ENCODE peak calls at places on chromosome 4, in eight cellular contexts. S is suprapubic skin, Q is Panc1, G is prostate gland, A is endothelial cell of umbilical vein, X is K562, M is transverse colon, J is HL-60. L is an unnamed sample.

GRCh38 chr4:57037982-57038604 is 59.4 kb downstream of the POLR2B start:
- DNase-seq in S (no peak), Q (no peak), G (peak), A (peak), X (peak), M (peak), J (peak), L (no peak)

GRCh38 chr4:152500798-152501434 is 35.0 kb downstream of the FBXW7 start:
- DNase-seq in S (no peak), Q (peak), G (peak), A (peak), X (peak), M (peak), J (peak), L (peak)

GRCh38 chr4:98262431-98262830 is 1.2 kb downstream of the RAP1GDS1 start:
- DNase-seq in S (no peak), Q (no peak), G (no peak), A (no peak), X (no peak), M (no peak), J (peak), L (no peak)

GRCh38 chr4:42566835-42567234 is 90.1 kb downstream of the ATP8A1 start:
- DNase-seq in S (no peak), Q (no peak), G (no peak), A (no peak), X (no peak), M (no peak), J (no peak), L (no peak)

GRCh38 chr4:123415977-123416376 is 19.4 kb downstream of the SPRY1 start:
- DNase-seq in S (no peak), Q (no peak), G (no peak), A (peak), X (peak), M (no peak), J (peak), L (no peak)

GRCh38 chr4:184949020-184949419 is 69.3 kb upstream of the HELT start:
- DNase-seq in S (no peak), Q (no peak), G (no peak), A (no peak), X (no peak), M (no peak), J (no peak), L (no peak)

GRCh38 chr4:150849016-150849415 is 166.1 kb downstream of the LRBA start:
- DNase-seq in S (no peak), Q (no peak), G (no peak), A (no peak), X (no peak), M (no peak), J (no peak), L (no peak)

GRCh38 chr4:173252024-173252935 is 81.9 kb downstream of the HMGB2 start:
- DNase-seq in S (no peak), Q (peak), G (peak), A (peak), X (peak), M (peak), J (peak), L (no peak)

GRCh38 chr4:168480991-168481588 is 798 bp upstream of the DDX60L start:
- DNase-seq in S (no peak), Q (peak), G (peak), A (peak), X (peak), M (peak), J (peak), L (no peak)

GRCh38 chr4:52983563-52984303 is 121.6 kb downstream of the RASL11B start:
- DNase-seq in S (no peak), Q (peak), G (peak), A (peak), X (peak), M (no peak), J (peak), L (peak)

GRCh38 chr4:127140306-127140705 is 492.5 kb upstream of the INTU start:
- DNase-seq in S (no peak), Q (no peak), G (no peak), A (no peak), X (no peak), M (no peak), J (no peak), L (no peak)

GRCh38 chr4:123643691-123644090 is 247.1 kb downstream of the SPRY1 start:
- DNase-seq in S (no peak), Q (no peak), G (no peak), A (no peak), X (no peak), M (no peak), J (no peak), L (no peak)

GRCh38 chr4:2812985-2813384 is 20.1 kb downstream of the SH3BP2 start:
- DNase-seq in S (no peak), Q (no peak), G (no peak), A (peak), X (no peak), M (no peak), J (no peak), L (no peak)

GRCh38 chr4:130563891-130564418 is 1468.0 kb downstream of the C4orf33 start:
- DNase-seq in S (no peak), Q (no peak), G (no peak), A (no peak), X (no peak), M (no peak), J (no peak), L (no peak)

GRCh38 chr4:121449416-121449815 is 68.6 kb upstream of the QRFPR start:
- DNase-seq in S (no peak), Q (no peak), G (no peak), A (no peak), X (no peak), M (no peak), J (no peak), L (no peak)

GRCh38 chr4:70833701-70834100 is 6.0 kb downstream of the GRSF1 start:
- DNase-seq in S (no peak), Q (no peak), G (no peak), A (no peak), X (no peak), M (no peak), J (no peak), L (no peak)

GRCh38 chr4:86749121-86749520 is 100.1 kb downstream of the SLC10A6 start:
- DNase-seq in S (no peak), Q (no peak), G (no peak), A (no peak), X (no peak), M (no peak), J (no peak), L (no peak)

GRCh38 chr4:121070274-121070673 is 2.1 kb downstream of the NDNF start:
- DNase-seq in S (no peak), Q (no peak), G (no peak), A (no peak), X (no peak), M (peak), J (no peak), L (no peak)

GRCh38 chr4:151576627-151577026 is 167.7 kb downstream of the FHIP1A start:
- DNase-seq in S (no peak), Q (no peak), G (no peak), A (no peak), X (no peak), M (no peak), J (no peak), L (no peak)

GRCh38 chr4:1347410-1347864 is 429 bp downstream of the UVSSA start:
- DNase-seq in S (peak), Q (no peak), G (peak), A (peak), X (peak), M (peak), J (peak), L (no peak)

GRCh38 chr4:154545689-154546088 is 4.5 kb downstream of the PLRG1 start:
- DNase-seq in S (no peak), Q (no peak), G (no peak), A (no peak), X (no peak), M (no peak), J (no peak), L (no peak)
- H3K4me3 ChIP-seq in S (no peak), Q (no peak), G (no peak), A (no peak), X (no peak), M (no peak), J (no peak), L (no peak)

GRCh38 chr4:103012085-103012484 is 7.4 kb downstream of the SLC9B1 start:
- DNase-seq in S (no peak), Q (no peak), G (peak), A (no peak), X (no peak), M (no peak), J (no peak), L (no peak)

GRCh38 chr4:103010827-103011226 is 8.7 kb downstream of the SLC9B1 start:
- DNase-seq in S (no peak), Q (no peak), G (no peak), A (no peak), X (no peak), M (no peak), J (no peak), L (no peak)

GRCh38 chr4:103011378-103012025 is 8.0 kb downstream of the SLC9B1 start:
- DNase-seq in S (no peak), Q (no peak), G (no peak), A (no peak), X (peak), M (peak), J (no peak), L (no peak)

GRCh38 chr4:103008875-103009729 is 10.4 kb downstream of the SLC9B1 start:
- DNase-seq in S (no peak), Q (peak), G (peak), A (peak), X (peak), M (no peak), J (peak), L (peak)

DNA sequence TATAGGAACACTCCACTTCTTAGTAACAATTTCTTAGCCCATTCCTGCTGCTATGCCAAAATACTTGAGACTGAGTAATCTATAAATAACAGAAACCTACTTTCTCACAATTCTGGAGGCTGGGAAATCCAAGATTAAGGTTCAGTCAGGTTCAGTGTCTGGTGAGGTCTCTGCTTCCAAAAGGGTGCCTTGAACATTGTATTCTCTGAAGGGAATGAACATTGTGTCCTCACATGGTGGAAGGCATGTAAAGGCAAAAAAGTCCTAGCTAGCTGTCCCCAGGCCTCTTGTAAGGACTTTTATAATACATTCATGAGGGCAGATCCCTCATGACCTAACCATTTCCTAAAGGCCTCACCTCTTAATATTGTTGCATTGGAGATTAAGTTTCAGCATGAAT is 6.9 kb downstream of the SLC9B1 start:
- DNase-seq in S (no peak), Q (no peak), G (no peak), A (no peak), X (no peak), M (no peak), J (no peak), L (no peak)
- TF ChIP-seq POLR2AphosphoS5 in S (no peak), Q (no peak), G (no peak), A (no peak), X (no peak), M (no peak), J (no peak), L (no peak)

GRCh38 chr4:109232666-109233065 is 69.8 kb downstream of the COL25A1 start:
- DNase-seq in S (no peak), Q (no peak), G (no peak), A (no peak), X (no peak), M (no peak), J (no peak), L (no peak)
- H3K4me3 ChIP-seq in S (no peak), Q (no peak), G (no peak), A (no peak), X (no peak), M (no peak), J (no peak), L (no peak)

GRCh38 chr4:26022346-26022891 is 108.4 kb downstream of the SMIM20 start:
- DNase-seq in S (no peak), Q (peak), G (peak), A (peak), X (no peak), M (no peak), J (no peak), L (no peak)
- TF ChIP-seq POLR2AphosphoS5 in S (no peak), Q (peak), G (peak), A (no peak), X (no peak), M (no peak), J (no peak), L (no peak)

GRCh38 chr4:142523111-142523510 is 323.0 kb downstream of the INPP4B start:
- DNase-seq in S (no peak), Q (no peak), G (no peak), A (no peak), X (no peak), M (no peak), J (no peak), L (no peak)
- H3K4me3 ChIP-seq in S (no peak), Q (no peak), G (no peak), A (no peak), X (no peak), M (no peak), J (no peak), L (no peak)

DNA sequence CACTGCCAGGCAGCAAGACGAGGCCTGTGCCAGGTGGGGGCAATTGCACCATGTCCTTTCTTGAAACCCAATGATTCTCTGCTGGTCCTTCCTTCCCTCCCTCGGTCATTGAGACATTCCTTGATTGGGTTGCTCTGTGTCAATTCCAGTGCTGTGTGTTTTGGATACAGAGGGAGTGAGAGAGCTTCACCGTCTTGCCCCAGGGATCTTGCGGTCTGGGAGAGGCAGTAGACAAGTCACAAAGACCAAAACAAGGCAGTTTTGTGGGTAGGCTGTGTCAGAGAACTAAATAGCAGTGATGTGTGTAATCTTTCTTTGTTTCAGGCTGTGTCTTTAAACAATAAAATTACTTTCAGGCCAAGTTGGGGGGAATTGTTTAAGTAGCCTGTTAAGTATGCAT is 38.8 kb upstream of the TADA2B start:
- DNase-seq in S (no peak), Q (no peak), G (no peak), A (no peak), X (no peak), M (no peak), J (no peak), L (no peak)
- TF ChIP-seq POLR2AphosphoS5 in S (peak), Q (no peak), G (no peak), A (no peak), X (no peak), M (no peak), J (no peak), L (no peak)

GRCh38 chr4:113566015-113566795 is 195.3 kb downstream of the CAMK2D start:
- DNase-seq in S (no peak), Q (no peak), G (no peak), A (no peak), X (no peak), M (no peak), J (no peak), L (no peak)
- H3K4me3 ChIP-seq in S (no peak), Q (no peak), G (no peak), A (no peak), X (no peak), M (no peak), J (no peak), L (no peak)

GRCh38 chr4:118941149-118941548 is 52.5 kb downstream of the SYNPO2 start:
- DNase-seq in S (no peak), Q (no peak), G (peak), A (no peak), X (no peak), M (peak), J (peak), L (no peak)

GRCh38 chr4:118941799-118942198 is 53.1 kb downstream of the SYNPO2 start:
- DNase-seq in S (no peak), Q (no peak), G (no peak), A (no peak), X (no peak), M (no peak), J (peak), L (no peak)

GRCh38 chr4:118942465-118942864 is 53.8 kb downstream of the SYNPO2 start:
- DNase-seq in S (no peak), Q (no peak), G (peak), A (no peak), X (no peak), M (no peak), J (peak), L (no peak)

GRCh38 chr4:118936406-118936805 is 47.8 kb downstream of the SYNPO2 start:
- DNase-seq in S (no peak), Q (no peak), G (no peak), A (no peak), X (no peak), M (no peak), J (no peak), L (no peak)

DNA sequence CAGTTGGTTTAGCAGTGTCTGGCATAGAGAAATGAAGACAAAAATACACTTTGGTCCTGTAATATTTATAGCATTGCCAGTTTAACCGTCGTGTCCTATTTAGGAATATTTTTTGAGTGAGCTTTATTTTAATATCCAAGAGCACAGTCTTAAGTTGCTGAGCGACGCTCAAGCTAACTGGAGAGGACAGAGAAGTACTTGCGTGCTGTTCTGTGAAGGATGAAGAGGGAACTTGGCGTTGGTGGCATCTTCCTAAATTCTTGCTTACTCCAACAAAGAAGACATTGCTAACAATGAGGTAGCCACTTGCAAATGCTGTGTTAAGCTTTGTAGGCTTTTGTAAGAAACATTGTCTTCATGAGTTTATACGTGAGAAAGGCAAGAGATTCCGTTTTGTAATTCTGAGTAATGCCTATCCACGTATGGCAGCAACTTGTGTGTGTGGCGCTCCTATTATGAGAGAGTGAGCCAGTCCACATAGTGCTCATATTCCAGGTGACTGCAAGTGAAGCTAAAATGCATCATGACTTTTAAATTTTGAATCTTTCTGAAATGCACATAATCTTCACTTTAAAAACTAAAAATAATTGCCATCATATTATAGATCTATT is 50.6 kb downstream of the SYNPO2 start:
- DNase-seq in S (no peak), Q (no peak), G (no peak), A (no peak), X (no peak), M (no peak), J (no peak), L (no peak)
- TF ChIP-seq POLR2AphosphoS5 in S (no peak), Q (no peak), G (peak), A (no peak), X (no peak), M (peak), J (no peak), L (no peak)

DNA sequence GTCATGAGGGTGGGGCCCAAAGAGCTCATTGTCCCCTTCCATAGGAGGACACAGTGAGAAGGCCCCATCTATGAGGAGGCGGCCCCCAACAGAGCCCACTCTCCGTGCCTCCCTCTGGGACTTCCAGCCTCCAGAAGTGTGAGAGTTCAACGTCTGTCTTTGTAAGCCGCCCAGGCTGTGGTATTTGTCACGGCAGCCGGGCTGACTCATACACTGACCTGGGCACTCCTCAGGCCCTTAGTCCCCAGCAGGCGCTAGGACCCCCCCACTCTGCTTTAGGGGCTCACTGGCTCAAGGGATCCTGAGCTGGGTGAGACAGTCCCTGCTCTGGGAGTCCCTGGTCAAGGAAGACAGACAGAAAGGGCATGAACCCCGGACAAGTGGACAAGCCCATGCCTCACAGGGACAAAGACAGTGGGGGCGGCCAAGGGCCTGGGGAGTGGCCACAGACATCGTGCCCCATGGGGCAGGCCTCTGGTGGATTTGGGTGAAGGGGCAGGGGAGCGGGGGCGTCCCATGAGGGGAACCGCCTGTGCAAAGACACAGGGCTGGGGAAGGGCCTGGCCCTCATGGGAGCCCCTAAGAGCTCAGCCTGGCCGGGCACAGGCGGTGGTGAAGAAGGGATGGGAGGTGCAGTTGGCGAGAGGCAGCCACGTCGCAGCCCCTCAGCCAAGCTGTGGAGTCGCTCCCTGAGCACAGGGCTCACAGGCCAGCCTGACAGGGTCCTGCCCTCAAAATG is 21.5 kb downstream of the ABLIM2 start:
- DNase-seq in S (no peak), Q (no peak), G (no peak), A (no peak), X (no peak), M (no peak), J (no peak), L (no peak)
- H3K4me3 ChIP-seq in S (no peak), Q (no peak), G (no peak), A (no peak), X (no peak), M (no peak), J (no peak), L (no peak)

GRCh38 chr4:96845798-96846197 is 1005.9 kb downstream of the PDHA2 start:
- DNase-seq in S (no peak), Q (no peak), G (no peak), A (no peak), X (no peak), M (no peak), J (no peak), L (no peak)
- TF ChIP-seq POLR2AphosphoS5 in S (no peak), Q (no peak), G (no peak), A (no peak), X (no peak), M (no peak), J (no peak), L (no peak)